ENCODE peak calls at places on chromosomes 13 and 19, in six cellular contexts. G is CD4-positive, alpha-beta T cell; R is RWPE1; P is endothelial cell; K is HFF-Myc; L is AG09309. Y is an unnamed sample.

GRCh38 chr13:36432106-36432544 is at the start of gene CCNA1:
- DNase-seq in G (no peak), R (peak; percentile 57), P (peak; percentile 35), K (no peak), L (no peak), Y (no peak)

GRCh38 chr13:53758946-53759345 is 730.3 kb downstream of the OLFM4 start:
- DNase-seq in G (no peak), R (no peak), P (no peak), K (no peak), L (no peak), Y (no peak)

GRCh38 chr19:7349961-7350711 is 1.4 kb downstream of the ARHGEF18 start:
- DNase-seq in G (peak; percentile 81), R (no peak), P (no peak), K (no peak), L (no peak), Y (no peak)

GRCh38 chr13:73667756-73668155 is 466.4 kb downstream of the KLF12 start:
- DNase-seq in G (no peak), R (no peak), P (no peak), K (no peak), L (no peak), Y (no peak)

GRCh38 chr13:42747399-42747873 is 33.9 kb upstream of the FAM216B start:
- DNase-seq in G (no peak), R (peak; percentile 30), P (no peak), K (peak; percentile 97), L (peak; percentile 80), Y (peak; percentile 99)

GRCh38 chr19:6099633-6100032 is 10.7 kb downstream of the RFX2 start:
- DNase-seq in G (no peak), R (no peak), P (no peak), K (no peak), L (no peak), Y (no peak)

GRCh38 chr13:32212420-32212819 is 102.7 kb downstream of the ZAR1L start:
- DNase-seq in G (no peak), R (no peak), P (no peak), K (peak; percentile 52), L (peak; percentile 49), Y (peak; percentile 39)

GRCh38 chr13:111531505-111531904 is 211.1 kb downstream of the TEX29 start:
- DNase-seq in G (no peak), R (no peak), P (no peak), K (no peak), L (no peak), Y (no peak)

GRCh38 chr19:19627716-19628498 is at the start of gene LPAR2:
- DNase-seq in G (peak; percentile 80), R (peak; percentile 90), P (peak; percentile 41), K (no peak), L (no peak), Y (no peak)

GRCh38 chr19:15780595-15781418 is 6.7 kb upstream of the OR10H5 start:
- DNase-seq in G (no peak), R (no peak), P (no peak), K (no peak), L (no peak), Y (no peak)

GRCh38 chr19:30784850-30785459 is 412.8 kb downstream of the ZNF536 start:
- DNase-seq in G (peak; percentile 38), R (no peak), P (peak; percentile 79), K (no peak), L (no peak), Y (no peak)

GRCh38 chr13:23087884-23088283 is 92.9 kb upstream of the SGCG start:
- DNase-seq in G (no peak), R (peak; percentile 20), P (peak; percentile 27), K (no peak), L (no peak), Y (no peak)

GRCh38 chr13:31431722-31432137 is 232.0 kb downstream of the B3GLCT start:
- DNase-seq in G (peak; percentile 8), R (peak; percentile 59), P (peak; percentile 67), K (no peak), L (no peak), Y (no peak)

GRCh38 chr19:22919946-22920345 is 83.0 kb downstream of the ZNF728 start:
- DNase-seq in G (no peak), R (no peak), P (no peak), K (no peak), L (no peak), Y (no peak)

GRCh38 chr13:114022876-114023275 is 49.0 kb upstream of the C13orf46 start:
- DNase-seq in G (no peak), R (no peak), P (no peak), K (no peak), L (no peak), Y (no peak)

GRCh38 chr13:113113846-113114271 is 8.3 kb downstream of the F7 start:
- DNase-seq in G (no peak), R (no peak), P (no peak), K (no peak), L (no peak), Y (no peak)

GRCh38 chr19:54485846-54486245 is 12.8 kb upstream of the CDC42EP5 start:
- DNase-seq in G (no peak), R (no peak), P (no peak), K (no peak), L (no peak), Y (no peak)

GRCh38 chr19:42132851-42133528 is 744 bp upstream of the POU2F2 start:
- DNase-seq in G (peak; percentile 82), R (peak; percentile 72), P (peak; percentile 81), K (no peak), L (no peak), Y (no peak)
- TF ChIP-seq CTCF in G (peak; percentile 97), R (peak; percentile 88), P (peak; percentile 97), K (peak; percentile 86), L (peak; percentile 76), Y (peak; percentile 73)

GRCh38 chr13:68173111-68173510 is 943.0 kb upstream of the PCDH9 start:
- DNase-seq in G (no peak), R (no peak), P (no peak), K (no peak), L (no peak), Y (no peak)

GRCh38 chr13:68170961-68171360 is 940.8 kb upstream of the PCDH9 start:
- DNase-seq in G (no peak), R (no peak), P (no peak), K (no peak), L (no peak), Y (no peak)

GRCh38 chr13:68168448-68168847 is 938.3 kb upstream of the PCDH9 start:
- DNase-seq in G (no peak), R (no peak), P (no peak), K (no peak), L (no peak), Y (no peak)
- TF ChIP-seq CTCF in G (no peak), R (no peak), P (no peak), K (no peak), L (no peak), Y (no peak)

DNA sequence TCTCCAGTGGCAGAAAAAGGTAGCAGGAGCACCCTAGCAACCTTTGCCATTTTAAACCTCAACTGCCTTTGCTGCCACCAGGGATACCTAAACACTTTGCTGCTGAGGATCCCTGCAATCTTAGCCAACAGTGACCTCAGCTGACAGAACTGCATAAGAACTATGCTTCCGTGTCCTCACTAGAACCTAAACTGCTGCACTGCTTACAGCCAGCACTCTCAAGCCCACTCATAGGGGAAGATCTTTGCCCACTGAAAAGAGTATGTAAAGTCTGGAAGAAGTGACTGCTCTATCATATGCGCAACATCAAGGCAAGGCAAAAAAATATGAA is 270.0 kb upstream of the PCDH20 start:
- DNase-seq in G (no peak), R (no peak), P (peak; percentile 35), K (no peak), L (no peak), Y (no peak)
- TF ChIP-seq CTCF in G (no peak), R (no peak), P (no peak), K (no peak), L (no peak), Y (no peak)

DNA sequence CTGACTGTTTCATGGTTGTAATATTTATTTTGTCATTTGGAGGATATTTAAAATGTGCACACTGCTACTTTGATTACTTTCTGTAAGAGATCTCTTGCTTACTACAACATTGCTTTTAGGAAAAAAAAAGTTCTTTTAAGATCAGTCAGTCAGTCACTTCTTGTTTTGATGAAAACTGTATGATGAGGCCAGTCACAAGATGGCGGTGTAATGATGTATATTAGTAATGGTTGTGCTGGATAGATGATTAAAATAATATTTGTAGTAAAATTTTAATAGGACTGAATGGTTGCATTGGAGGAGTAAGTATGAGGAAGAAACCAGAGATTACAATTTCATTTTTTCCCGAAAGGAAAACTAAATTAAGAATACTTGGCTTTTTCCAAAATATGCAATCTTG is 2411.1 kb downstream of the PCDH9 start:
- DNase-seq in G (no peak), R (no peak), P (no peak), K (no peak), L (no peak), Y (no peak)
- TF ChIP-seq CTCF in G (no peak), R (no peak), P (no peak), K (no peak), L (no peak), Y (no peak)

GRCh38 chr19:917323-918151 is at the start of gene KISS1R:
- DNase-seq in G (peak; percentile 53), R (no peak), P (no peak), K (no peak), L (no peak), Y (no peak)
- TF ChIP-seq CTCF in G (peak; percentile 81), R (peak; percentile 65), P (peak; percentile 25), K (peak; percentile 54), L (peak; percentile 39), Y (peak; percentile 28)

GRCh38 chr19:34508540-34508939 is 27.0 kb downstream of the WTIP start:
- DNase-seq in G (no peak), R (no peak), P (no peak), K (no peak), L (no peak), Y (no peak)
- TF ChIP-seq CTCF in G (no peak), R (no peak), P (no peak), K (no peak), L (no peak), Y (no peak)

DNA sequence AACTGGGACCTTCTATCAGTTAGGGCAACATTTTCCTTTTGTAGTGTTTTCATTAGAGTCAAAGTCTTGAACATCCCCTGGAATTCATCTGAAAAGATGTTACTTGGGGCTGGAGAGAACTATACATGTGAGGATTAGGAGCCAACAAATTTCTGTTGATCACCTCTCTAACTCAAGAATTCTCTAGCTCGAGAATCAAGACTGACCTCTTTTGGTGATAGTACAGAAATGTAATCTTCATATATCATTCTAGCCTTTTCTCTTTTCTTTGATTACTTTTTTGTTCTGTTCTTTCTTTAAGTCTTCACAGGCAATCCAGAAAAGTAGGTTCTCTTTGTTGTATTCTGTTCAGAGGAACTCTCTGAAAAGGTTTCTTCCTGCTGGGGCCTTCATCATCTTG is 26.4 kb downstream of the ELF1 start:
- DNase-seq in G (no peak), R (no peak), P (no peak), K (no peak), L (no peak), Y (no peak)
- TF ChIP-seq CTCF in G (peak; percentile 40), R (no peak), P (no peak), K (no peak), L (no peak), Y (no peak)